ENCODE peak calls at places on chromosomes 3 and 15, in six cellular contexts. N is PC-3; X is pancreas; A is hepatocyte; U is naive thymus-derived CD4-positive, alpha-beta T cell; I is CD4-positive, alpha-beta memory T cell. V is an unnamed sample. For H3K36me3 and H3K4me1, the result is how much of the 10 kb centered on the place peaks cover.

GRCh38 chr3:5687230-5687629 is 499.7 kb downstream of the EDEM1 start:
- DNase-seq in N (no peak), A (no peak), U (no peak), X (no peak), I (no peak), V (no peak)

GRCh38 chr3:51706788-51707731 is at the start of gene GRM2:
- DNase-seq in A (peak), N (peak), I (peak), U (peak), X (peak), V (peak)

GRCh38 chr15:97875513-97876285 is 84.8 kb upstream of the ARRDC4 start:
- DNase-seq in I (no peak), A (no peak), X (peak), U (no peak), N (no peak), V (no peak)

GRCh38 chr15:100438570-100438969 is 90.2 kb downstream of the CERS3 start:
- DNase-seq in X (no peak), N (peak), U (peak), I (peak), A (peak), V (peak)

GRCh38 chr15:63079938-63080626 is 37.5 kb downstream of the TPM1 start:
- DNase-seq in X (no peak), A (peak), I (no peak), U (no peak), N (peak), V (no peak)

GRCh38 chr3:135362889-135363288 is 567.8 kb downstream of the EPHB1 start:
- DNase-seq in U (no peak), N (no peak), X (no peak), A (no peak), I (no peak), V (no peak)

GRCh38 chr3:10976770-10977169 is 15.8 kb upstream of the SLC6A1 start:
- DNase-seq in U (no peak), X (no peak), I (no peak), N (no peak), A (no peak), V (no peak)

GRCh38 chr15:29805043-29805707 is 17.1 kb downstream of the TJP1 start:
- DNase-seq in A (peak), X (peak), I (no peak), N (peak), U (no peak), V (no peak)

GRCh38 chr3:127073931-127074820 is 91.3 kb downstream of the PLXNA1 start:
- DNase-seq in U (no peak), I (no peak), X (no peak), N (peak), A (no peak), V (no peak)

GRCh38 chr3:156135921-156136655 is 15.7 kb downstream of the KCNAB1 start:
- DNase-seq in A (no peak), U (no peak), N (no peak), X (no peak), I (no peak), V (no peak)

GRCh38 chr15:76217029-76217866 is 94.0 kb downstream of the ETFA start:
- DNase-seq in N (peak), A (no peak), U (no peak), X (no peak), I (no peak), V (no peak)

GRCh38 chr3:101842245-101842934 is 6.9 kb upstream of the NFKBIZ start:
- DNase-seq in U (no peak), N (no peak), A (no peak), I (no peak), X (no peak), V (no peak)

GRCh38 chr3:119751423-119751822 is 30.5 kb upstream of the NR1I2 start:
- DNase-seq in U (no peak), N (no peak), I (no peak), A (no peak), X (no peak), V (no peak)

GRCh38 chr3:134367869-134368750 is 6.1 kb downstream of the AMOTL2 start:
- DNase-seq in U (no peak), N (no peak), A (no peak), X (no peak), I (no peak), V (no peak)

GRCh38 chr3:35648347-35648746 is 9.0 kb downstream of the ARPP21 start:
- DNase-seq in N (no peak), A (no peak), I (no peak), U (no peak), X (no peak), V (no peak)

GRCh38 chr3:45605569-45605968 is 11.0 kb downstream of the LIMD1 start:
- DNase-seq in N (no peak), U (no peak), X (no peak), I (no peak), A (no peak), V (no peak)

GRCh38 chr3:105793040-105793439 is 75.8 kb downstream of the CBLB start:
- DNase-seq in N (no peak), I (no peak), A (no peak), X (no peak), U (no peak), V (no peak)

GRCh38 chr15:76905855-76906254 is 715 bp upstream of the SCAPER start:
- DNase-seq in U (no peak), A (peak), I (no peak), X (no peak), N (no peak), V (no peak)

GRCh38 chr3:5205165-5205941 is 17.8 kb downstream of the EDEM1 start:
- DNase-seq in X (no peak), N (no peak), A (no peak), U (no peak), I (no peak), V (no peak)

DNA sequence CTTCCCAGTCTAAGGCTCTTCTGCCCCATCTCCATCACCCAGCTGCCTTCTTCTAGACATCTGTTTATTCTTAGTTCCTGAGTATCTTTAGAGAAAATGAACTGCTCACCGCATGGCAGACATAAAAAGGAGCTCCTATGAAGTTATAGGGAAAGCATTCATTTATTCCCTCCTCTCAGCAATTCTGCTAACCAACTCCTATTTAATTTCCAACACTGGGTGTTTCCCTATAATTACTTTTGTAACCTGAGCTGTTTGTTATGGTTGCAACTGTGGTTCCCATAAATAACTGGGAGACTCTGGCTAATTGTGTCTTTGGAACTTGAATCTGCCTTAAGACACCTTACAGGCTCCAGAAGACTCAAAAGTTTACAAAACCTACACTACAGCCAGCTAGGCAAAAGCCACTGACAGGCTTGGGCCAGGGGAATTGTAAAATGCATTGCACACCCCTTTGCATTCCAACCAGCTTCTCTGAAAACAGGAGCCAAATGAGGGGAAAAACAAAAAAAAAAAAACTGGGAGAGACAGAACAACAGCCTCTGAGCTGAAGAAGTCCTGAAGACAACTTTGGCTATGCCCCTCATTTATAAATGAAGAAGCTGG is 231.5 kb upstream of the FEZF2 start:
- DNase-seq in I (no peak), U (no peak), A (no peak), N (no peak), X (no peak), V (no peak)
- H3K27ac ChIP-seq in I (no peak), U (no peak), A (no peak), N (peak), X (no peak), V (no peak)

DNA sequence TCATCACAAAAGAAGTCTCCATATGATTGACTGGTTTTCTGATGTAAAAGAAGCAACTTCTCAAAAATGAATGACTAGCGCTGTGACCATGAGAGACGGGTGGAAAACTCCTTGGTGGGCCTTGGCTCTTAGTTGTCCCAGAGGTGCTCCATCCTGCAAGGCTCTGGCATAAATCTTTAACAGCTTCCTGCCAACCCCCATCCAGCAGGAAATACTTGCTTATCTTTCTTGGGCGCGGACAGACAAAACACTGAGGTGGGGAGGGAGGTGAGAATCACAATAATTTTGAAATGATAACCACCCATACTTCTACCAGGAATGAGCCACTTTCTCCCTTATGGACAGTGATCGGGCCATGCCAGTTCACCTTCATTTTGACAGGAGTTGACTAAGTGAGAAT is 128.6 kb downstream of the STT3B start:
- DNase-seq in I (no peak), A (no peak), N (no peak), U (no peak), X (no peak), V (no peak)
- H3K36me3 ChIP-seq in I (under half), A (under half), N (under half), U (under half), X (under half), V (under half)

GRCh38 chr3:123656241-123656640 is 71.4 kb upstream of the HACD2 start:
- DNase-seq in N (no peak), A (no peak), U (no peak), I (no peak), X (no peak), V (no peak)

GRCh38 chr3:123658118-123658859 is 73.4 kb upstream of the HACD2 start:
- DNase-seq in N (peak), U (no peak), I (no peak), X (no peak), A (no peak), V (no peak)

GRCh38 chr3:123656691-123657090 is 71.8 kb upstream of the HACD2 start:
- DNase-seq in N (peak), I (no peak), X (no peak), U (no peak), A (no peak), V (no peak)

GRCh38 chr3:123657578-123657977 is 72.7 kb upstream of the HACD2 start:
- DNase-seq in U (no peak), X (no peak), I (no peak), A (peak), N (no peak), V (no peak)

GRCh38 chr3:123657111-123657510 is 72.3 kb upstream of the HACD2 start:
- DNase-seq in A (no peak), X (no peak), N (no peak), U (no peak), I (no peak), V (no peak)
- H3K4me1 ChIP-seq in A (under half), X (under half), N (under half), U (under half), I (under half), V (under half)

DNA sequence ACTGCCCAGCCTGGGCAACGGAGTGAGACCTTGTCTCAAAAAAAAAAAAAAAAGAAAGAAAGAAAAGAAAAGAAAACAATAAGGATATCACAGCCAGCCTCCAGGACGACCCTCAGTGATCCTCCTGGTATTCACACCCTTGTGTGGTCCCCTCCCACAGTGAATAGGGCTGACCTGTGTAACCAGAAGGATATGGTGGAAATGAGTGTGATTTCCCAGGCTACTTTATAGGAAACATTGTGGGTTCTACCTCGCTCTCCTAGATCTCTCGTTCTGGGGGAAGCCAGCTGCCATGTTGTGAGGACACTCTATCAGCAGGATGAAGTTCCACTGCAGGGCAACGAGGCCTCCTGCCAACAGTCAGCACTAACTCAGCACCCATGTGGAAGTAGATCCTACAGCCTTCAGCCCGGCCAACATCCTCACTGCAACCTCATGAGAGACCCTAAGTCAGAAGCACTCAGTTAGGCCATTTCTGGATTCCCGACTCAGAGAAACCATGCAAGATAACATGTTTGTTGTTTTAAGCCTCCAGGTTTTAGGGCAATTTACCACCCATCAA is 11.1 kb downstream of the RFTN1 start:
- DNase-seq in I (no peak), X (no peak), N (no peak), A (no peak), U (no peak), V (no peak)
- H3K27ac ChIP-seq in I (no peak), X (no peak), N (no peak), A (no peak), U (no peak), V (no peak)

GRCh38 chr3:128113817-128114794 is 9.5 kb downstream of the RUVBL1 start:
- DNase-seq in U (no peak), N (no peak), A (no peak), I (no peak), X (peak), V (no peak)
- H3K36me3 ChIP-seq in U (under half), N (under half), A (under half), I (under half), X (under half), V (under half)

GRCh38 chr15:40048155-40048792 is 9.3 kb upstream of the SRP14 start:
- DNase-seq in U (peak), I (peak), N (no peak), X (peak), A (no peak), V (peak)
- H3K4me1 ChIP-seq in U (half or more), I (half or more), N (under half), X (under half), A (under half), V (half or more)

GRCh38 chr3:194632983-194633348 is 253 bp downstream of the TMEM44 start:
- DNase-seq in X (peak), I (no peak), N (no peak), U (no peak), A (peak), V (no peak)
- H3K27ac ChIP-seq in X (peak), I (no peak), N (peak), U (peak), A (peak), V (no peak)

V was measured in CD8-positive, alpha-beta memory T cell.